ENCODE peak calls at places on chromosomes 5 and 9, in seven cellular contexts. D is cardiac muscle cell; N is transverse colon; J is skeletal muscle cell; P is small intestine; H is iris pigment epithelial cell; F is stimulated activated CD4-positive, alpha-beta T cell treated with anti-CD3 and anti-CD28 coated beads, Interleukin-2, amount 100 ng/mL, for 48 hours. K is an unnamed sample.

GRCh38 chr9:113756476-113757198 is 119.5 kb upstream of the ZNF618 start:
- DNase-seq in P (no peak), F (no peak), N (no peak), D (peak), J (no peak), H (no peak), K (no peak)

GRCh38 chr5:139104577-139105271 is 93.4 kb downstream of the SIL1 start:
- DNase-seq in F (no peak), H (peak), J (peak), N (peak), D (peak), P (no peak), K (no peak)

GRCh38 chr9:7273575-7273974 is 515.8 kb downstream of the KDM4C start:
- DNase-seq in D (peak), J (no peak), H (no peak), P (no peak), N (no peak), F (no peak), K (peak)

GRCh38 chr9:127057970-127058644 is 64.3 kb downstream of the ANGPTL2 start:
- DNase-seq in J (no peak), D (no peak), H (no peak), F (no peak), P (no peak), N (no peak), K (no peak)

GRCh38 chr5:135219239-135219638 is 179.8 kb downstream of the MACROH2A1 start:
- DNase-seq in J (no peak), F (no peak), H (no peak), N (no peak), D (no peak), P (no peak), K (no peak)

GRCh38 chr5:108061941-108062340 is 320.0 kb downstream of the FBXL17 start:
- DNase-seq in J (peak), N (no peak), P (no peak), H (peak), F (no peak), D (peak), K (no peak)

GRCh38 chr9:34642679-34643078 is 3.8 kb upstream of the GALT start:
- DNase-seq in P (no peak), H (no peak), J (no peak), F (no peak), N (no peak), D (peak), K (no peak)

GRCh38 chr5:42636946-42637345 is 119.7 kb upstream of the CCDC152 start:
- DNase-seq in F (no peak), N (no peak), H (no peak), P (no peak), J (no peak), D (no peak), K (no peak)

GRCh38 chr9:131111854-131112311 is 13.5 kb upstream of the NUP214 start:
- DNase-seq in H (no peak), D (no peak), J (no peak), N (no peak), F (no peak), P (no peak), K (no peak)

GRCh38 chr5:140042551-140043507 is at the start of gene NRG2:
- DNase-seq in N (peak), P (peak), F (peak), H (peak), J (no peak), D (peak), K (no peak)

GRCh38 chr9:35193762-35194161 is 32.0 kb downstream of the UNC13B start:
- DNase-seq in D (no peak), H (no peak), N (no peak), J (no peak), F (no peak), P (no peak), K (no peak)

GRCh38 chr9:127185931-127186781 is 63.7 kb upstream of the ANGPTL2 start:
- DNase-seq in D (peak), J (peak), F (no peak), P (no peak), H (peak), N (peak), K (no peak)

GRCh38 chr5:187042-187431 is 4.3 kb upstream of the LRRC14B start:
- DNase-seq in F (no peak), H (no peak), D (no peak), P (no peak), N (no peak), J (no peak), K (no peak)

GRCh38 chr5:159441441-159441840 is 111.2 kb upstream of the IL12B start:
- DNase-seq in F (no peak), N (no peak), H (no peak), D (no peak), P (no peak), J (no peak), K (peak)

GRCh38 chr5:176481659-176482213 is 33.6 kb downstream of the FAF2 start:
- DNase-seq in D (no peak), F (no peak), H (peak), P (no peak), J (no peak), N (no peak), K (no peak)

GRCh38 chr9:114001410-114001685 is 76.8 kb downstream of the AMBP start:
- DNase-seq in D (no peak), J (no peak), N (no peak), P (no peak), F (no peak), H (no peak), K (no peak)

GRCh38 chr5:96823060-96823459 is 15.3 kb upstream of the ERAP1 start:
- DNase-seq in D (no peak), N (no peak), F (no peak), J (no peak), H (no peak), P (no peak), K (peak)

GRCh38 chr9:112811518-112811917 is 61.0 kb downstream of the SNX30 start:
- DNase-seq in J (no peak), H (no peak), F (no peak), P (no peak), N (no peak), D (no peak), K (no peak)

GRCh38 chr9:101513351-101513750 is 20.3 kb upstream of the RNF20 start:
- DNase-seq in H (no peak), J (no peak), P (no peak), N (no peak), F (no peak), D (no peak), K (no peak)

GRCh38 chr9:79581794-79582193 is 10.0 kb downstream of the TLE4 start:
- DNase-seq in F (no peak), D (peak), J (peak), N (no peak), P (no peak), H (peak), K (peak)

GRCh38 chr9:123739902-123740301 is 190.0 kb downstream of the DENND1A start:
- DNase-seq in N (no peak), J (no peak), D (no peak), H (no peak), F (no peak), P (no peak), K (no peak)

GRCh38 chr5:55982957-55983381 is 11.8 kb downstream of the IL6ST start:
- DNase-seq in J (no peak), H (no peak), F (no peak), P (peak), N (peak), D (no peak), K (peak)

K was measured in HT-29.